ENCODE peak calls at places on chromosomes 13 and 19, in four cellular contexts. A, Y, J and V are unnamed samples.

GRCh38 chr19:57903298-57904174 is 12.9 kb downstream of the ZNF417 start:
- DNase-seq in Y (peak; percentile 53), A (no peak), J (no peak), V (no peak)

GRCh38 chr19:57477191-57478008 is at the start of gene ZNF772:
- DNase-seq in Y (peak; percentile 85), J (peak; percentile 80), A (peak; percentile 47), V (peak; percentile 90)

GRCh38 chr19:2805991-2806649 is 13.5 kb upstream of the ZNF554 start:
- DNase-seq in Y (no peak), A (no peak), J (no peak), V (no peak)

GRCh38 chr13:73142091-73142490 is 83.3 kb downstream of the KLF5 start:
- DNase-seq in A (no peak), J (no peak), Y (no peak), V (no peak)

GRCh38 chr13:100125946-100126345 is 37.1 kb downstream of the PCCA start:
- DNase-seq in Y (no peak), J (no peak), A (no peak), V (no peak)

GRCh38 chr19:40009674-40010073 is 12.8 kb downstream of the ZNF546 start:
- DNase-seq in J (no peak), Y (no peak), A (no peak), V (no peak)

GRCh38 chr13:27140060-27140459 is 31.6 kb downstream of the USP12 start:
- DNase-seq in Y (no peak), A (no peak), J (no peak), V (no peak)

GRCh38 chr19:8116437-8117293 is 32.7 kb downstream of the FBN3 start:
- DNase-seq in A (no peak), J (no peak), Y (no peak), V (no peak)

GRCh38 chr19:58557253-58558065 is 952 bp downstream of the UBE2M start:
- DNase-seq in Y (no peak), J (no peak), A (no peak), V (no peak)

GRCh38 chr13:24644051-24644450 is 36.2 kb upstream of the ATP12A start:
- DNase-seq in J (no peak), Y (no peak), A (no peak), V (no peak)

GRCh38 chr19:53463263-53463662 is 4.3 kb upstream of the ZNF813 start:
- DNase-seq in Y (no peak), J (no peak), A (no peak), V (no peak)

GRCh38 chr19:1243768-1244692 is 2.5 kb downstream of the ATP5F1D start:
- DNase-seq in A (no peak), J (no peak), Y (peak; percentile 83), V (peak; percentile 63)

GRCh38 chr13:32781906-32782305 is 195.7 kb downstream of the PDS5B start:
- DNase-seq in J (no peak), Y (no peak), A (no peak), V (no peak)

GRCh38 chr13:72514141-72514540 is 213.3 kb downstream of the MZT1 start:
- DNase-seq in J (no peak), A (no peak), Y (no peak), V (no peak)

GRCh38 chr19:38729653-38730469 is 14.4 kb downstream of the CAPN12 start:
- DNase-seq in A (no peak), Y (peak; percentile 48), J (no peak), V (peak; percentile 65)

GRCh38 chr19:35120492-35120891 is 4.9 kb downstream of the FXYD3 start:
- DNase-seq in Y (no peak), A (no peak), J (no peak), V (peak; percentile 42)

GRCh38 chr13:95614641-95615245 is 29.8 kb downstream of the DZIP1 start:
- DNase-seq in Y (no peak), J (no peak), A (no peak), V (no peak)

GRCh38 chr13:75749407-75749806 is 113.3 kb downstream of the LMO7 start:
- DNase-seq in A (no peak), J (no peak), Y (no peak), V (no peak)

GRCh38 chr13:102571075-102571474 is 25.7 kb upstream of the TPP2 start:
- DNase-seq in J (no peak), A (no peak), Y (no peak), V (no peak)

GRCh38 chr13:46210362-46211083 is 1.2 kb upstream of the LRRC63 start:
- DNase-seq in A (no peak), J (no peak), Y (no peak), V (no peak)